ENCODE peak calls at places on chromosome 9, in six cellular contexts. Y, P, W, F, V and I are unnamed samples.

GRCh38 chr9:75239176-75239575 is 150.9 kb downstream of the OSTF1 start:
- DNase-seq in Y (no peak), P (no peak), F (no peak), V (peak; percentile 74), W (peak; percentile 29), I (peak; percentile 3)

GRCh38 chr9:128078504-128079434 is 10.7 kb downstream of the SLC25A25 start:
- DNase-seq in P (no peak), Y (no peak), V (peak; percentile 73), W (peak; percentile 63), F (no peak), I (peak; percentile 88)

GRCh38 chr9:105385372-105385985 is 62.4 kb upstream of the FSD1L start:
- DNase-seq in V (no peak), Y (no peak), F (no peak), P (no peak), W (no peak), I (no peak)

GRCh38 chr9:86580688-86581087 is 226.5 kb upstream of the TUT7 start:
- DNase-seq in Y (no peak), F (no peak), P (no peak), V (no peak), W (peak; percentile 20), I (no peak)

GRCh38 chr9:137240321-137240840 is 706 bp upstream of the TUBB4B start:
- DNase-seq in P (no peak), F (no peak), Y (no peak), W (peak; percentile 61), V (peak; percentile 54), I (peak; percentile 82)

GRCh38 chr9:114075602-114076001 is 2.5 kb downstream of the AMBP start:
- DNase-seq in P (no peak), W (no peak), F (no peak), V (no peak), Y (no peak), I (no peak)

GRCh38 chr9:4152876-4153275 is 147.0 kb downstream of the GLIS3 start:
- DNase-seq in V (no peak), P (no peak), W (no peak), F (no peak), Y (no peak), I (no peak)

GRCh38 chr9:83920942-83921707 is at the start of gene KIF27:
- DNase-seq in W (peak; percentile 96), Y (peak; percentile 93), P (peak; percentile 98), F (peak; percentile 96), V (peak; percentile 100), I (peak; percentile 98)

GRCh38 chr9:131727795-131728545 is 11.9 kb downstream of the RAPGEF1 start:
- DNase-seq in Y (no peak), P (no peak), V (no peak), F (no peak), W (no peak), I (no peak)

GRCh38 chr9:125977223-125977622 is 230.1 kb downstream of the PBX3 start:
- DNase-seq in P (no peak), Y (no peak), V (peak; percentile 58), F (no peak), W (peak; percentile 4), I (no peak)

GRCh38 chr9:126327016-126327749 is 554 bp downstream of the MVB12B start:
- DNase-seq in V (no peak), P (peak; percentile 48), Y (no peak), F (no peak), W (no peak), I (no peak)

DNA sequence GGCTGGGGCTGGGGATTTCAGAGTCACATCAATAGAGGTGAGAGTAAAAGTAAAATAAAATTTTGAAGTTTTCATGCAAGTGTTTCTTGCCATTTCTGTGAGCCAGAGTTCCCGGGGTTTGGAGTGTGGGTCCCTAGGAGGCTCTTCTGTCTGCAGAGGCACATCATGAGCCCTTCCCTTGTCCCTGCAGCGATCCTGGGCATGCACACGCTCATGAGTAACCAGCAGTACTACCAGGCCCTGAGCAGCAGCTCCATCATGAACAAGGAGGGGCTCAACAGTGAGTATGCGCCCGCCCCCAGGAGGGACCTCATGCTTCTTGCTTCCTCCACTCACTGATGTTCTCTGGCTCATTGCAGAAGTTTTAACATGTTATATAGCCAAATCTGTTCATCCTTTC is 61.1 kb downstream of the TMOD1 start:
- DNase-seq in P (no peak), Y (no peak), F (no peak), W (no peak), V (no peak), I (no peak)
- H3K14ac ChIP-seq in P (no peak overlapping the region), Y (no peak overlapping the region), F (peak overlapping the region; percentile 6), W (no peak overlapping the region), V (no peak overlapping the region), I (no peak overlapping the region)

GRCh38 chr9:33820231-33820745 is 3.3 kb downstream of the UBE2R2 start:
- DNase-seq in W (no peak), P (no peak), Y (no peak), V (no peak), F (no peak), I (no peak)
- H3K4me1 ChIP-seq in W (peaks cover 9% of the 10 kb centered on the region), P (no peaks in the 10 kb centered on the region), Y (peaks cover 8% of the 10 kb centered on the region), V (peaks cover 7% of the 10 kb centered on the region), F (peaks cover 10% of the 10 kb centered on the region), I (peaks cover 8% of the 10 kb centered on the region)

DNA sequence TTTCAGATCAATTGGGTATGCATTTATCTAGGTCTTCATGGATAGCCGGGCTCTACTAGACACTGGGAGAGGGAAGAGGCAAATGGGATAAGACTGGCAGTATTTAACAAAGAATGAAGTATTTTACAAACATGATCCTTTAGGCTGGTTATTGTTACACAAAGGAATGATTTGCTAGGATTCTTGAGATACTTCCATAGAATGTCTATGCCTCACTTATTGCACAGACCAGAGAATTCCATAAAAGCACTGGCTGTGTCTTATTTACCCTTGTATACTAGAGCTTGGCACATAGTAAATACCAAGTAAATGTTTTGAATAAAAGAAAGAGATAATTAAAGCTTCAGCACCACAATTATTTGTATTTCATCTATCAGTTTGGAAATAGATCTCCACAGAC is 3.6 kb downstream of the PDCD1LG2 start:
- DNase-seq in W (no peak), P (no peak), F (no peak), V (peak; percentile 79), Y (no peak), I (no peak)
- H3K14ac ChIP-seq in W (peak overlapping the region; percentile 28), P (no peak overlapping the region), F (no peak overlapping the region), V (no peak overlapping the region), Y (no peak overlapping the region), I (no peak overlapping the region)

DNA sequence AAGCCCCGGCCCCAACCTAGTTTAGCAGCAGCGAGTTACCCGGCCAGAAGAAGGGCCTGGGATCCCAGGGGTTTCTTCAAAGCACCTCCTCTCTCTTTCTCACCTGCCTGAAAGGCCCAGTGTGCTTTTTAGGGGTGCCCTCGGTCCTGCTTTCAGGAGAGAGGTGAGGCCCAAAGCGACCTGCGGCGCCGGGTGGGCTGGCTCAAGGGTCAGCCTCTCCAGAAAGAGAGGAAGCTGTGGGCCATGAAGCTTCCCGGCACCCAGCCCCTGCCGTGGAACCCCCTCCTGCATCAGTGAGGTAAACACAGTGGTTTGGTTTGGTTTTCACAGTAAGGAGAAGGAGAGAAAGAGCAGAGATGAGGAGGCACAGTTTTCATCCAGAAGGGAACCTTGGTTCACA is 4.3 kb downstream of the FOXB2 start:
- DNase-seq in F (no peak), V (no peak), P (no peak), Y (no peak), W (no peak), I (no peak)
- H3K4me1 ChIP-seq in F (peaks cover 3% of the 10 kb centered on the region), V (peaks cover 9% of the 10 kb centered on the region), P (peaks cover 14% of the 10 kb centered on the region), Y (peaks cover 26% of the 10 kb centered on the region), W (no peaks in the 10 kb centered on the region), I (peaks cover 16% of the 10 kb centered on the region)

DNA sequence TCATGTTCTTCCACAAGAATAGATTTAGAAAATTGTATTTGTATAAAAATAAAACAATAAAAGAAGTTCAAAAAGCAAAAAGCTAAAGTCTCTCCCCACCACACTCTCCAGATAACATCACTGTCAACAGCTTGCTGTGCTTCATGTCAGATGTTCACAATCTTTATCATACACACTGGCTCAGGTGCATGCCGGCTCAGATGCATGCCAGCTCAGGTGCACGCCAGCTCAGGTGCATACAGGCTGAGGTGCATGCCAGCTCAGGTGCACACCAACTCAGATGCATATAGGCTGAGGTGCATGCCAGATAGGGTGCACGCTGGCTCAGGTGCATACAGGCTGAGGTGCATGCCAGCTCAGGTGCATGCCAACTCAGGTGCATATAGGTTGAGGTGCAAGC is 26.5 kb downstream of the SEMA4D start:
- DNase-seq in V (no peak), Y (no peak), P (no peak), F (no peak), W (no peak), I (no peak)
- H3K14ac ChIP-seq in V (no peak overlapping the region), Y (no peak overlapping the region), P (no peak overlapping the region), F (no peak overlapping the region), W (no peak overlapping the region), I (no peak overlapping the region)

DNA sequence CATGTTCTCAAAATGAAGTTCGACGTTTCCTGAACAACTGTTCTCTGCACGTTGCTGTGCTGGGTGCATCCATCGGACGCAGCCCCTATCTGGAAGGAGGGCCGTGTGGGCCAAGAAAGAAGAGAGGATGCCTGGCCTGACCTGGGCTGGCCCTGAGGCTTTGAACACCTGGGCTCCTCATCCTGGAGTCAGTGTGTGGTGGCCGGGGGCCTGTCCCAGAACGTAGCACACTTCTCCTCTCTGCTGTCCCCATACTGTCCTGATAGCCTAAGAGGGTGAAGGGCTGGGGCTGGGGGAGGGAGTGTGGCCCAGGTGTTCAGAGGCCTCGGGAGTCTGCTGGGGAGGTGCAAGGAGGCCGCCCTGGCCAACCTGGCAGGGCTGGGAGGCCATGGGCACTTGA is 21.5 kb downstream of the COL5A1 start:
- DNase-seq in P (no peak), V (peak; percentile 37), W (no peak), F (no peak), Y (no peak), I (no peak)
- H3K4me1 ChIP-seq in P (no peaks in the 10 kb centered on the region), V (peaks cover 67% of the 10 kb centered on the region), W (peaks cover 42% of the 10 kb centered on the region), F (no peaks in the 10 kb centered on the region), Y (peaks cover 6% of the 10 kb centered on the region), I (peaks cover 41% of the 10 kb centered on the region)

GRCh38 chr9:69885474-69885929 is 64.9 kb downstream of the CFAP95 start:
- DNase-seq in Y (no peak), P (no peak), W (no peak), V (no peak), F (no peak), I (no peak)
- H3K14ac ChIP-seq in Y (no peak overlapping the region), P (no peak overlapping the region), W (peak overlapping the region; percentile 29), V (no peak overlapping the region), F (no peak overlapping the region), I (no peak overlapping the region)